ENCODE peak calls at places on chromosome 6, in five cellular contexts. S, Q, V, O and M are unnamed samples.

GRCh38 chr6:97440590-97441176 is 157.7 kb upstream of the MMS22L start:
- DNase-seq in S (peak; percentile 33), Q (peak; percentile 55), O (no peak), V (peak; percentile 16), M (no peak)

GRCh38 chr6:134233180-134233579 is 84.7 kb downstream of the SGK1 start:
- DNase-seq in Q (no peak), S (no peak), V (no peak), O (no peak), M (no peak)

GRCh38 chr6:155050311-155050710 is 55.2 kb downstream of the TIAM2 start:
- DNase-seq in Q (no peak), S (no peak), O (no peak), V (peak; percentile 18), M (no peak)

GRCh38 chr6:33787954-33788693 is 806 bp downstream of the LEMD2 start:
- DNase-seq in O (peak; percentile 13), S (no peak), V (peak; percentile 87), Q (peak; percentile 60), M (no peak)

GRCh38 chr6:134990262-134990661 is 40.4 kb upstream of the ALDH8A1 start:
- DNase-seq in O (no peak), S (no peak), V (no peak), Q (no peak), M (no peak)

GRCh38 chr6:17923401-17923863 is 64.0 kb downstream of the KIF13A start:
- DNase-seq in O (no peak), S (no peak), V (no peak), Q (no peak), M (no peak)

GRCh38 chr6:47690209-47690608 is 8.2 kb upstream of the ADGRF4 start:
- DNase-seq in Q (no peak), O (no peak), V (no peak), S (no peak), M (no peak)

GRCh38 chr6:133187657-133188453 is 53.3 kb upstream of the EYA4 start:
- DNase-seq in O (no peak), Q (no peak), S (no peak), V (peak; percentile 10), M (no peak)

GRCh38 chr6:43673444-43674063 is 14.0 kb downstream of the MRPS18A start:
- DNase-seq in S (no peak), O (no peak), V (no peak), Q (no peak), M (no peak)

GRCh38 chr6:26240157-26240980 is 124.6 kb upstream of the BTN3A2 start:
- DNase-seq in O (peak; percentile 65), Q (peak; percentile 63), V (peak; percentile 82), S (no peak), M (no peak)

GRCh38 chr6:5996701-5997419 is 9.9 kb downstream of the NRN1 start:
- DNase-seq in S (no peak), V (no peak), Q (peak; percentile 37), O (peak; percentile 47), M (peak; percentile 72)

GRCh38 chr6:138973481-138974140 is 14.4 kb downstream of the REPS1 start:
- DNase-seq in S (no peak), Q (no peak), V (peak; percentile 51), O (no peak), M (no peak)

GRCh38 chr6:150252714-150253444 is 110.0 kb downstream of the PPP1R14C start:
- DNase-seq in V (no peak), S (no peak), O (no peak), Q (no peak), M (no peak)

GRCh38 chr6:169589293-169589692 is 112.5 kb downstream of the WDR27 start:
- DNase-seq in O (no peak), V (peak; percentile 3), S (no peak), Q (no peak), M (no peak)

GRCh38 chr6:14194483-14194882 is 76.9 kb downstream of the CD83 start:
- DNase-seq in V (no peak), S (no peak), Q (no peak), O (no peak), M (no peak)

GRCh38 chr6:134585529-134585873 is 267.6 kb upstream of the SGK1 start:
- DNase-seq in V (no peak), O (peak; percentile 54), Q (no peak), S (no peak), M (no peak)

GRCh38 chr6:1689141-1689540 is 79.4 kb downstream of the FOXC1 start:
- DNase-seq in S (no peak), Q (no peak), V (no peak), O (no peak), M (no peak)

GRCh38 chr6:116087437-116088027 is 13.1 kb upstream of the NT5DC1 start:
- DNase-seq in S (no peak), Q (no peak), V (peak; percentile 82), O (peak; percentile 9), M (no peak)

GRCh38 chr6:170165085-170165484 is 125.8 kb downstream of the DLL1 start:
- DNase-seq in Q (peak; percentile 45), O (no peak), S (no peak), V (no peak), M (no peak)

GRCh38 chr6:29142349-29142748 is 28.4 kb upstream of the OR2J2 start:
- DNase-seq in O (no peak), S (no peak), Q (no peak), V (no peak), M (no peak)

GRCh38 chr6:26571592-26572296 is 25.0 kb upstream of the ABT1 start:
- DNase-seq in V (peak; percentile 94), S (peak; percentile 86), Q (peak; percentile 83), O (peak; percentile 71), M (peak; percentile 87)

GRCh38 chr6:136616527-136616926 is 66.3 kb upstream of the MAP7 start:
- DNase-seq in O (no peak), Q (no peak), V (no peak), S (no peak), M (no peak)

GRCh38 chr6:165227644-165228329 is 81.6 kb downstream of the C6orf118 start:
- DNase-seq in S (no peak), O (no peak), V (no peak), Q (no peak), M (no peak)

GRCh38 chr6:78365473-78365872 is 501.9 kb upstream of the IRAK1BP1 start:
- DNase-seq in Q (no peak), V (no peak), O (no peak), S (no peak), M (no peak)

GRCh38 chr6:164247106-164247505 is 832.6 kb downstream of the QKI start:
- DNase-seq in S (peak; percentile 32), V (no peak), Q (no peak), O (no peak), M (no peak)

GRCh38 chr6:99592900-99593299 is 13.7 kb upstream of the PRDM13 start:
- DNase-seq in V (no peak), Q (no peak), O (no peak), S (no peak), M (no peak)

GRCh38 chr6:154179443-154179842 is 140.4 kb downstream of the OPRM1 start:
- DNase-seq in S (no peak), O (no peak), V (no peak), Q (no peak), M (no peak)

GRCh38 chr6:65075705-65076104 is 631.3 kb downstream of the EYS start:
- DNase-seq in O (no peak), Q (no peak), S (no peak), V (no peak), M (no peak)

GRCh38 chr6:73299171-73300073 is 36.4 kb upstream of the KHDC1 start:
- DNase-seq in V (no peak), S (no peak), Q (no peak), O (no peak), M (peak; percentile 54)
- H3K4me2 ChIP-seq in V (no peak overlapping the region), S (no peak overlapping the region), Q (no peak overlapping the region), O (no peak overlapping the region), M (peak overlapping the region; percentile 28)

GRCh38 chr6:119355157-119355556 is 5.6 kb upstream of the MAN1A1 start:
- DNase-seq in S (no peak), V (no peak), Q (no peak), O (no peak), M (no peak)

GRCh38 chr6:119355890-119356289 is 6.3 kb upstream of the MAN1A1 start:
- DNase-seq in V (no peak), Q (no peak), S (no peak), O (no peak), M (no peak)

GRCh38 chr6:119361209-119361608 is 11.6 kb upstream of the MAN1A1 start:
- DNase-seq in S (no peak), V (no peak), O (peak; percentile 52), Q (no peak), M (no peak)

GRCh38 chr6:119360262-119360915 is 10.8 kb upstream of the MAN1A1 start:
- DNase-seq in O (no peak), Q (no peak), V (no peak), S (no peak), M (no peak)
- H2BK12ac ChIP-seq in O (no peak overlapping the region), Q (no peak overlapping the region), V (no peak overlapping the region), S (no peak overlapping the region), M (no peak overlapping the region)

DNA sequence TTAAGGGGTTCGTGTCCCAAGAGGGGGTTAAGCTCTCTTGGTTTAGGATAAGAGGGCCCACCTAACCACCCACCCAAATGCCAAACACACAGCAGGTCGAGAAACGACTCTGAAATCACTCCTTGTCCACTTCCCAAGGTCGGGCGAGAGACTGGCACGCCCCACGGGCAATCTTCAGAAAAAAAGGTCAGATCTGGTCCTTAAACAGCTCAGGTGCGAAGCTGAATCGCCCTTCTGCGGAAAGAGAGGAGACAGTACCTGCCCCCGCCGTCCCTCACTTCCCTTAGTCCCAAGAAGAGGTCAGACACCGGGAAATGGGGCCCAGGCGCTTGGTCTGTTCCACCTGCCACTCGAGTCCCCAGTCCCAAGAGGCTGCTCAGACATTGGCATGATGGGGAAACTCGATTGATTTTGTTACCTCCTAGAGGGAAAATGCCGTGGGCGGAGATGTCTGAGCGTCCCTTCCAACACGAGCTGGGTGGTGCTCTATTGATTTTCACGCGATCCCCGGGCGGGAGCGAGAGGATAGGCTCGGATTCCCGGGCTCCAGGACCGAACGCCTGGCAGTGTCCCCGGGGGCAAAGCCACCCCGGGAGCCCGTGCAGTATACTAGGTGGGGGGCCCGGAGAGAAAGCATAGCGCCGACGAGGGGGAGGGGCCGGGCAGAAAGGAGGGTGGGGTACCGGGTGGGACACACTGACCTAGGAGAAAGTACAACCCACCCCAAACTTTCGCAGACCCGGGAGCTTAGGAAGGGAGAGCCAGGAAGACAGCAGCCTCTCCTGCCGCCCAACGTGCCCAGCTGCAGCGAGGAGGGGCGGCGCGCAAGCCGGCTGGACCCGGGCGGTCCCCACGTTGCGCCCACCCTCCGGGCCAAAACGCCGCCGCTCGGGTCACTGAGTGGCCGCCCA is 1.1 kb upstream of the SAMD5 start:
- DNase-seq in Q (peak; percentile 43), S (peak; percentile 30), O (no peak), V (peak; percentile 45), M (peak; percentile 57)
- H3K4me2 ChIP-seq in Q (peak overlapping the region; percentile 89), S (peak overlapping the region; percentile 99), O (peak overlapping the region; percentile 91), V (peak overlapping the region; percentile 76), M (peak overlapping the region; percentile 97)

DNA sequence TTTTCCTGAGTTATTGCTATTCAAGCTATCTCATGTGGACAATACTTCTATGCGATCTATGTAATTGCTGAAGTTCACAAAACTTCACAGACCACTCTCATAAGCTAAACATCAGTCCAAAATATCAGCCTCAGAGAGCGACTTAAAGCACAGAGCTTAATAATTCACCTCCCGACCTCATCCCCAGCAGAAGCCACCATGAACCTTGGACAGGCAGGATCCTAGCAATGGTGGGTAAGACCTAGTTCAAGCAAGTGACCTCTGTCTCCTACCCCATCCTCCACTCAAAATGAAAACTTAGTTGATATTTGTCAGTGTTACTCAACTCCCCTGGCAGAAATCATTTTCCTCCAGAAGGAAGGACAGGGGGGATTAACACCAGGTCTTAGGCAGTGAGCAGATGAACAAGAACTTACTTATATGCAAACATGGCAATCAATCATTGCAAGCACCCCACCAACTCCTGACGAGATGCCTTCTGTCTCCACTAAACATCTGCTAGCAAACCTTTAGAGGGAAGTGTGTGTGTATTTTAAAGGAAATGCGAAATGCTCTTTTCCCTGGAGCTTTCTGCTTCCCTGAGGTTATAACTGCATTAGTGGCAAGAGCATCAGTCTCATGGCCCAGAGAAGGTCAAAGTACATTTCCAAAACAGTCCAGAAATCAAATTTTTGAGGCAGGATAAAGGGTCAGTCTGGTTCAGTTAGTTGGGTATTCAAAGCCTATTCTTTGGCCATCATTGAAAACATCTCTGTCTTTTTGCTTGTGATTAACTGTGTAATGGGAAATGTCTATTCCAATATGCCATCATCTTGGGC is 90.0 kb downstream of the SLC22A23 start:
- DNase-seq in O (no peak), V (no peak), S (no peak), Q (no peak), M (no peak)
- H2BK12ac ChIP-seq in O (no peak overlapping the region), V (no peak overlapping the region), S (no peak overlapping the region), Q (no peak overlapping the region), M (no peak overlapping the region)